ENCODE peak calls at places on chromosomes 3 and 15, in six cellular contexts. H is mammary epithelial cell, Z is body of pancreas, N is endodermal cell, R is uterus, M is cardiac muscle cell. L is an unnamed sample.

GRCh38 chr3:64655160-64655559 is 32.6 kb downstream of the ADAMTS9 start:
- DNase-seq in H (no peak), Z (no peak), N (peak; percentile 50), R (no peak), M (no peak), L (no peak)

GRCh38 chr3:17579289-17580031 is 163.0 kb downstream of the TBC1D5 start:
- DNase-seq in H (peak; percentile 44), Z (no peak), N (no peak), R (no peak), M (peak; percentile 5), L (no peak)

GRCh38 chr15:33068531-33068990 is 126.0 kb downstream of the FMN1 start:
- DNase-seq in H (peak; percentile 86), Z (peak; percentile 73), N (peak; percentile 70), R (no peak), M (no peak), L (no peak)

GRCh38 chr3:28347374-28348285 is 891 bp upstream of the ZCWPW2 start:
- DNase-seq in H (peak; percentile 60), Z (no peak), N (no peak), R (no peak), M (no peak), L (no peak)

GRCh38 chr3:49841806-49842205 is 14.6 kb downstream of the TRAIP start:
- DNase-seq in H (no peak), Z (no peak), N (no peak), R (no peak), M (no peak), L (no peak)

GRCh38 chr15:51375966-51376640 is 34.6 kb downstream of the GLDN start:
- DNase-seq in H (peak; percentile 66), Z (no peak), N (no peak), R (no peak), M (no peak), L (no peak)

GRCh38 chr3:45468326-45468725 is 80.0 kb downstream of the LARS2 start:
- DNase-seq in H (no peak), Z (no peak), N (no peak), R (no peak), M (no peak), L (no peak)

GRCh38 chr3:184559336-184559735 is 2.2 kb upstream of the EPHB3 start:
- DNase-seq in H (no peak), Z (peak; percentile 94), N (no peak), R (no peak), M (no peak), L (no peak)

GRCh38 chr3:141798455-141798854 is 35.2 kb downstream of the GRK7 start:
- DNase-seq in H (no peak), Z (peak; percentile 42), N (no peak), R (peak; percentile 61), M (no peak), L (no peak)

GRCh38 chr15:85047271-85047948 is 65.8 kb downstream of the PDE8A start:
- DNase-seq in H (no peak), Z (peak; percentile 25), N (no peak), R (no peak), M (peak; percentile 15), L (no peak)

GRCh38 chr15:100879461-100880138 is at the start of gene ALDH1A3:
- DNase-seq in H (peak; percentile 81), Z (peak; percentile 68), N (peak; percentile 81), R (peak; percentile 45), M (peak; percentile 25), L (no peak)

GRCh38 chr3:192128922-192129321 is 598.4 kb downstream of the FGF12 start:
- DNase-seq in H (no peak), Z (no peak), N (no peak), R (no peak), M (no peak), L (no peak)

GRCh38 chr15:65393091-65393490 is 15.3 kb upstream of the IGDCC3 start:
- DNase-seq in H (no peak), Z (no peak), N (no peak), R (no peak), M (no peak), L (no peak)

GRCh38 chr15:86772369-86773059 is 692.8 kb downstream of the AGBL1 start:
- DNase-seq in H (no peak), Z (no peak), N (no peak), R (no peak), M (no peak), L (no peak)

GRCh38 chr3:139357899-139358298 is 14.1 kb downstream of the MRPS22 start:
- DNase-seq in H (no peak), Z (no peak), N (no peak), R (no peak), M (no peak), L (no peak)

GRCh38 chr3:107833722-107834416 is 257.0 kb downstream of the CD47 start:
- DNase-seq in H (no peak), Z (no peak), N (no peak), R (no peak), M (no peak), L (no peak)

GRCh38 chr3:107838196-107838595 is 252.6 kb downstream of the CD47 start:
- DNase-seq in H (no peak), Z (no peak), N (no peak), R (no peak), M (no peak), L (no peak)

GRCh38 chr3:107829185-107829584 is 261.6 kb downstream of the CD47 start:
- DNase-seq in H (no peak), Z (no peak), N (no peak), R (no peak), M (no peak), L (no peak)

GRCh38 chr3:107831590-107831989 is 259.2 kb downstream of the CD47 start:
- DNase-seq in H (no peak), Z (no peak), N (no peak), R (no peak), M (no peak), L (no peak)

GRCh38 chr3:107833046-107833445 is 257.8 kb downstream of the CD47 start:
- DNase-seq in H (no peak), Z (no peak), N (no peak), R (no peak), M (peak; percentile 25), L (no peak)
- H3K27ac ChIP-seq in H (no peak overlapping the region), Z (no peak overlapping the region), N (peak overlapping the region; percentile 32), R (no peak overlapping the region), M (no peak overlapping the region), L (no peak overlapping the region)

DNA sequence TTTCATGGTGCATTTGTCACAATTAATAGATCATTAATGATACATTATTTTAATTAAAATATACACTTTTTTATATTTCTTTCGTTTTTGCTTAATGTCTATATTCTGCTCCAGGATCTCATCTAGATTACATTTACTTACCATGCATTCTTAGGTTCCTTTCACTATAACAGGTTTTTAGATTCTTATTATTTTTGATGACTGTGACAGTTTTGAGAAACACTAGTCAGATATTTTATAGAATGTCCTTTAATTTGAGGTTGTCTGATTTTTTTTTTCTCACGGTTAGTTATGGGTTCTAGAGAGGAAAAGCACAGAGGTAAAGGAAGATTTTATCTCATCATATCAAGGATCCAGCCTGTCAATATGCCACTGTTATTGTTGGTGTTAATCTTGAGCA is 595.8 kb upstream of the BCHE start:
- DNase-seq in H (no peak), Z (no peak), N (no peak), R (no peak), M (no peak), L (no peak)
- H3K27ac ChIP-seq in H (no peak overlapping the region), Z (no peak overlapping the region), N (no peak overlapping the region), R (no peak overlapping the region), M (no peak overlapping the region), L (no peak overlapping the region)

GRCh38 chr15:74957301-74958035 is 896 bp upstream of the RPP25 start:
- DNase-seq in H (no peak), Z (no peak), N (peak; percentile 75), R (no peak), M (peak; percentile 32), L (peak; percentile 33)

GRCh38 chr15:74960286-74960685 is 3.7 kb upstream of the RPP25 start:
- DNase-seq in H (no peak), Z (no peak), N (no peak), R (no peak), M (no peak), L (no peak)

GRCh38 chr15:74958320-74958907 is 1.8 kb upstream of the RPP25 start:
- DNase-seq in H (no peak), Z (peak; percentile 86), N (peak; percentile 83), R (no peak), M (peak; percentile 40), L (peak; percentile 9)

GRCh38 chr15:74959643-74959939 is 3.0 kb upstream of the RPP25 start:
- DNase-seq in H (no peak), Z (no peak), N (no peak), R (no peak), M (no peak), L (no peak)

DNA sequence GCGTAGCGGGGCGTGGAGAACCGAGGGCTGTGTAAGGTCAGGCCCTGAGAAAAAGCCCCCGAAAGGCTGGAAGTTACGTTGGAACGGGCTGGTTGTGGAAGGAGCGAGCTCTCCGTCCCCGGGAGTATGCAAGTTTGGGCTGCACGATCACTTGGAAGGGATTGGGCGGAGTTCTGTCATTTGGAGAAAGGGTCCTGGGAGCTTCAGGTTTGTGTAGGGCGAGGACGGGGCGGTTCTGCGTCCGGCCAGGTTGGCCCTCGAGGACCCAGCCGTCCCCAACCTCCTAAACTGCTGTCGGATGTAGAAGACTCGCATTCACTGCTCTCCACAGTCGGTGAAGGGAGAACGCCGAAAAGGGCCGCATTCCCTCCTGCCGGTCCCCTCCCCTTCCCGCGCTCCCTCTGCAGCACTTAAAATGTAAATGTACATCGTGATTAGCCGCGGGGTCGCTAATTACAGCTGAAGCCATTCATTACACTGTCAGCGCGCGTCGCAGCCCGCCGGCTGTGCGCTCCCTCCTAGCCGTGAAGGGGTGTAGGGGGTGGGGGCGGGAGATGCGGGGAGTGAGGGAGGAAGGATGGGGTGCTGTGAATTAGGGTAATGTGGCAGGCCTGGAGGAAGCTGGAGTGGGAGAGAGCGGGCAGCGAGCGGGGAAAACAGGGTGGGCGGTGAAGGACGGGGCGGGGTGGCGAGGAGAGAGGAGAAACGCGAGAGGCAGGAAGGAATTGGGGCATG is 2.5 kb upstream of the RPP25 start:
- DNase-seq in H (no peak), Z (no peak), N (peak; percentile 80), R (no peak), M (no peak), L (no peak)
- H3K27ac ChIP-seq in H (no peak overlapping the region), Z (peak overlapping the region; percentile 83), N (no peak overlapping the region), R (no peak overlapping the region), M (no peak overlapping the region), L (no peak overlapping the region)

GRCh38 chr3:58345457-58345856 is 12.8 kb downstream of the PXK start:
- DNase-seq in H (no peak), Z (no peak), N (no peak), R (no peak), M (no peak), L (no peak)

GRCh38 chr3:58347984-58348383 is 15.3 kb downstream of the PXK start:
- DNase-seq in H (no peak), Z (no peak), N (no peak), R (no peak), M (no peak), L (no peak)

GRCh38 chr3:58349792-58350626 is 17.3 kb downstream of the PXK start:
- DNase-seq in H (no peak), Z (peak; percentile 35), N (no peak), R (no peak), M (no peak), L (no peak)

GRCh38 chr3:58342676-58343075 is 10.0 kb downstream of the PXK start:
- DNase-seq in H (no peak), Z (no peak), N (no peak), R (no peak), M (no peak), L (no peak)

DNA sequence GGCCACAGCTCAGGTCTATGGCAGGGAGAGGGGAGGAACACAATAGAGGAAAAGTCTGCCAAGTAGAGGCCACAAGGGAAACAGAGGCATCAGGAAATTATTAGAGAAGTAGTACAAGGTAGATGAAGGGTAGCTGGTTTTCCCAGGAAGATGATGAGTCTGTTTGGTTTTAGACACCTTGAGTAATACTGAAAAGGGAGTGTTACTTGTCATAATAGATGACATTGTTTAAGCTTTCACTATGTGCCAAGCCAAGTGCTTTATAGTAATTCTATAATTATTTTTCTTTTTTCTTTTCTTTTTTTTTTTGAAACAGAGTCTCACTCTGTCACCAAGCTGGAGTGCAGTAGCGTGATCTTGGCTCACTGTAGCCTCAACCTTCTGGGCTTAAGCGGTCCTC is 13.7 kb downstream of the PXK start:
- DNase-seq in H (no peak), Z (no peak), N (no peak), R (no peak), M (no peak), L (no peak)
- H3K27ac ChIP-seq in H (no peak overlapping the region), Z (no peak overlapping the region), N (no peak overlapping the region), R (no peak overlapping the region), M (no peak overlapping the region), L (peak overlapping the region; percentile 11)

L was measured in substantia nigra.